ENCODE peak calls at places on chromosomes 12 and 14, in nine cellular contexts. F is CD4-positive, alpha-beta T cell; O is NCI-H1694 treated with DMSO at 0.1 percent for 48 hours; Y is NCI-H774; E is left cardiac atrium; P is germinal center; D is SW480; S is NCI-H1417 treated with DMSO at 0.1 percent for 48 hours; R is transverse colon. G is an unnamed sample.

GRCh38 chr14:102370305-102370809 is 7.6 kb downstream of the TECPR2 start:
- DNase-seq in D (no peak), S (no peak), P (no peak), Y (no peak), E (peak), R (no peak), O (no peak), F (no peak), G (no peak)

GRCh38 chr12:131784909-131785762 is 43.1 kb upstream of the MMP17 start:
- DNase-seq in S (no peak), Y (no peak), D (no peak), P (no peak), R (no peak), E (no peak), F (no peak), O (no peak), G (no peak)

GRCh38 chr12:102406033-102406584 is 74.3 kb downstream of the IGF1 start:
- DNase-seq in O (peak), F (no peak), Y (peak), D (no peak), R (peak), S (no peak), P (no peak), E (peak), G (no peak)

GRCh38 chr12:109286652-109287051 is 22.4 kb downstream of the FOXN4 start:
- DNase-seq in R (no peak), O (no peak), P (no peak), S (no peak), F (no peak), Y (no peak), D (no peak), E (no peak), G (no peak)

GRCh38 chr12:48968467-48968866 is 3.1 kb downstream of the WNT10B start:
- DNase-seq in F (no peak), O (no peak), P (no peak), D (no peak), E (no peak), Y (no peak), S (no peak), R (no peak), G (no peak)

GRCh38 chr14:21526672-21527319 is 650 bp upstream of the SALL2 start:
- DNase-seq in Y (peak), E (no peak), O (no peak), R (no peak), D (no peak), S (peak), F (no peak), P (peak), G (no peak)

GRCh38 chr14:54207075-54207474 is 189.7 kb upstream of the CDKN3 start:
- DNase-seq in S (no peak), E (no peak), P (no peak), Y (no peak), O (no peak), D (no peak), F (no peak), R (no peak), G (no peak)

GRCh38 chr12:11886339-11886738 is 184.4 kb upstream of the BCL2L14 start:
- DNase-seq in P (no peak), D (no peak), S (no peak), Y (no peak), E (no peak), F (no peak), O (no peak), R (no peak), G (no peak)

GRCh38 chr14:71529855-71530254 is 402.4 kb upstream of the RGS6 start:
- DNase-seq in O (no peak), F (no peak), R (no peak), E (peak), S (no peak), Y (no peak), D (no peak), P (no peak), G (no peak)

GRCh38 chr12:124480469-124481256 is 86.7 kb downstream of the NCOR2 start:
- DNase-seq in E (peak), Y (no peak), D (peak), P (no peak), R (peak), O (peak), S (no peak), F (no peak), G (peak)

GRCh38 chr12:100987552-100988277 is 193.1 kb downstream of the ANO4 start:
- DNase-seq in R (no peak), Y (peak), P (peak), E (no peak), O (peak), F (no peak), D (peak), S (no peak), G (no peak)

GRCh38 chr14:84760506-84760905 is 769.4 kb upstream of the FLRT2 start:
- DNase-seq in F (no peak), S (no peak), O (no peak), P (no peak), D (no peak), R (no peak), E (no peak), Y (no peak), G (no peak)

GRCh38 chr12:65642006-65642695 is 182.1 kb upstream of the HMGA2 start:
- DNase-seq in D (no peak), Y (no peak), O (no peak), R (no peak), S (no peak), E (no peak), P (no peak), F (no peak), G (no peak)

GRCh38 chr14:94638330-94638729 is 26.1 kb downstream of the SERPINA3 start:
- DNase-seq in D (no peak), O (no peak), S (no peak), E (no peak), R (no peak), F (no peak), Y (no peak), P (no peak), G (no peak)

GRCh38 chr12:124397807-124398577 is 103.1 kb downstream of the RFLNA start:
- DNase-seq in F (no peak), R (peak), O (no peak), P (no peak), D (no peak), S (no peak), Y (no peak), E (peak), G (no peak)

GRCh38 chr12:64099430-64099829 is 122.7 kb downstream of the KICS2 start:
- DNase-seq in D (no peak), E (peak), P (no peak), S (no peak), R (no peak), O (no peak), Y (no peak), F (no peak), G (no peak)

GRCh38 chr14:76591270-76591669 is 170.0 kb upstream of the VASH1 start:
- DNase-seq in Y (no peak), R (no peak), D (no peak), S (no peak), F (no peak), O (peak), P (no peak), E (no peak), G (no peak)

GRCh38 chr14:39733741-39734140 is 301.5 kb upstream of the FBXO33 start:
- DNase-seq in E (no peak), P (no peak), D (no peak), R (no peak), F (no peak), Y (no peak), S (no peak), O (no peak), G (no peak)

GRCh38 chr14:49566714-49567113 is 19.5 kb downstream of the RPS29 start:
- DNase-seq in Y (no peak), S (no peak), F (no peak), P (no peak), D (no peak), R (no peak), E (no peak), O (no peak), G (no peak)

GRCh38 chr12:50537538-50537919 is 32.7 kb downstream of the DIP2B start:
- DNase-seq in F (no peak), O (no peak), Y (no peak), D (peak), E (no peak), R (no peak), S (no peak), P (no peak), G (no peak)

GRCh38 chr12:21607701-21608100 is 3.1 kb upstream of the GYS2 start:
- DNase-seq in O (no peak), P (no peak), R (no peak), E (no peak), D (peak), S (no peak), Y (no peak), F (no peak), G (no peak)

GRCh38 chr14:53663709-53664108 is 292.9 kb downstream of the BMP4 start:
- DNase-seq in R (peak), Y (no peak), D (peak), E (peak), O (peak), F (no peak), P (no peak), S (no peak), G (no peak)

GRCh38 chr14:87430810-87431209 is 562.2 kb downstream of the GALC start:
- DNase-seq in S (no peak), P (no peak), Y (no peak), E (no peak), R (no peak), D (no peak), F (no peak), O (no peak), G (no peak)

GRCh38 chr12:66352899-66353298 is 50.6 kb downstream of the HELB start:
- DNase-seq in F (no peak), P (no peak), S (no peak), D (no peak), Y (no peak), R (no peak), E (no peak), O (no peak), G (no peak)

GRCh38 chr12:71972441-71973074 is 33.9 kb downstream of the TPH2 start:
- DNase-seq in O (no peak), P (no peak), F (no peak), E (no peak), R (no peak), D (no peak), S (no peak), Y (peak), G (no peak)

G was measured in mucosa of descending colon.